ENCODE peak calls at places on chromosome 20, in seven cellular contexts. One of them, this sample, is unnamed.
A peak's percentile ranks its signal among the peaks of the same experiment; 100 is the strongest.

GRCh38 chr20:50729925-50730764 is 1.2 kb upstream of the PARD6B start:
- DNase-seq in tibial artery: peak; percentile 58
- DNase-seq in lower lobe of right lung: no peak
- DNase-seq in brain microvascular endothelial cell: no peak
- DNase-seq in AG10803: peak; percentile 17
- DNase-seq in A549: peak; percentile 51
- DNase-seq in CD8-positive, alpha-beta T cell: no peak
- DNase-seq in this sample: no peak

GRCh38 chr20:5531318-5532081 is 214.7 kb upstream of the PROKR2 start:
- DNase-seq in AG10803: peak; percentile 72
- DNase-seq in tibial artery: no peak
- DNase-seq in brain microvascular endothelial cell: peak; percentile 28
- DNase-seq in A549: peak; percentile 24
- DNase-seq in lower lobe of right lung: peak; percentile 48
- DNase-seq in CD8-positive, alpha-beta T cell: no peak
- DNase-seq in this sample: no peak

GRCh38 chr20:46905364-46906125 is 10.9 kb downstream of the EYA2 start:
- DNase-seq in lower lobe of right lung: no peak
- DNase-seq in AG10803: peak; percentile 70
- DNase-seq in brain microvascular endothelial cell: no peak
- DNase-seq in A549: no peak
- DNase-seq in tibial artery: no peak
- DNase-seq in CD8-positive, alpha-beta T cell: no peak
- DNase-seq in this sample: no peak

GRCh38 chr20:41052742-41053419 is 24.3 kb downstream of the TOP1 start:
- DNase-seq in brain microvascular endothelial cell: peak; percentile 56
- DNase-seq in lower lobe of right lung: no peak
- DNase-seq in CD8-positive, alpha-beta T cell: no peak
- DNase-seq in AG10803: peak; percentile 81
- DNase-seq in tibial artery: no peak
- DNase-seq in A549: no peak
- DNase-seq in this sample: no peak

GRCh38 chr20:50928469-50928868 is 2.8 kb downstream of the ADNP start:
- DNase-seq in tibial artery: no peak
- DNase-seq in brain microvascular endothelial cell: no peak
- DNase-seq in CD8-positive, alpha-beta T cell: no peak
- DNase-seq in AG10803: no peak
- DNase-seq in lower lobe of right lung: no peak
- DNase-seq in A549: no peak
- DNase-seq in this sample: no peak

GRCh38 chr20:12044969-12045368 is 127.3 kb downstream of the BTBD3 start:
- DNase-seq in tibial artery: no peak
- DNase-seq in brain microvascular endothelial cell: no peak
- DNase-seq in lower lobe of right lung: no peak
- DNase-seq in CD8-positive, alpha-beta T cell: no peak
- DNase-seq in A549: no peak
- DNase-seq in AG10803: no peak
- DNase-seq in this sample: no peak

GRCh38 chr20:47711046-47711752 is 74.1 kb downstream of the SULF2 start:
- DNase-seq in AG10803: no peak
- DNase-seq in brain microvascular endothelial cell: no peak
- DNase-seq in CD8-positive, alpha-beta T cell: no peak
- DNase-seq in tibial artery: no peak
- DNase-seq in A549: no peak
- DNase-seq in lower lobe of right lung: no peak
- DNase-seq in this sample: no peak

GRCh38 chr20:40809361-40809760 is 120.3 kb upstream of the MAFB start:
- DNase-seq in lower lobe of right lung: no peak
- DNase-seq in CD8-positive, alpha-beta T cell: no peak
- DNase-seq in tibial artery: no peak
- DNase-seq in AG10803: no peak
- DNase-seq in brain microvascular endothelial cell: no peak
- DNase-seq in A549: no peak
- DNase-seq in this sample: no peak

GRCh38 chr20:19867074-19867473 is 109.0 kb downstream of the RIN2 start:
- DNase-seq in brain microvascular endothelial cell: no peak
- DNase-seq in AG10803: peak; percentile 78
- DNase-seq in A549: no peak
- DNase-seq in CD8-positive, alpha-beta T cell: no peak
- DNase-seq in lower lobe of right lung: no peak
- DNase-seq in tibial artery: no peak
- DNase-seq in this sample: no peak

GRCh38 chr20:3861191-3861590 is 14.6 kb downstream of the MAVS start:
- DNase-seq in brain microvascular endothelial cell: no peak
- DNase-seq in AG10803: no peak
- DNase-seq in CD8-positive, alpha-beta T cell: no peak
- DNase-seq in tibial artery: no peak
- DNase-seq in A549: no peak
- DNase-seq in lower lobe of right lung: no peak
- DNase-seq in this sample: no peak

GRCh38 chr20:57680131-57680716 is 29.6 kb downstream of the PMEPA1 start:
- DNase-seq in CD8-positive, alpha-beta T cell: no peak
- DNase-seq in lower lobe of right lung: no peak
- DNase-seq in tibial artery: no peak
- DNase-seq in brain microvascular endothelial cell: no peak
- DNase-seq in AG10803: peak; percentile 29
- DNase-seq in A549: no peak
- DNase-seq in this sample: no peak

GRCh38 chr20:4581838-4582237 is 139.9 kb upstream of the PRND start:
- DNase-seq in AG10803: no peak
- DNase-seq in lower lobe of right lung: no peak
- DNase-seq in CD8-positive, alpha-beta T cell: no peak
- DNase-seq in brain microvascular endothelial cell: no peak
- DNase-seq in tibial artery: no peak
- DNase-seq in A549: no peak
- DNase-seq in this sample: no peak

GRCh38 chr20:23116301-23117089 is 30.4 kb upstream of the CD93 start:
- DNase-seq in brain microvascular endothelial cell: no peak
- DNase-seq in AG10803: peak; percentile 79
- DNase-seq in A549: no peak
- DNase-seq in tibial artery: peak; percentile 60
- DNase-seq in lower lobe of right lung: no peak
- DNase-seq in CD8-positive, alpha-beta T cell: no peak
- DNase-seq in this sample: peak; percentile 40

GRCh38 chr20:41951615-41952014 is 333.4 kb upstream of the CHD6 start:
- DNase-seq in brain microvascular endothelial cell: no peak
- DNase-seq in lower lobe of right lung: no peak
- DNase-seq in AG10803: no peak
- DNase-seq in CD8-positive, alpha-beta T cell: no peak
- DNase-seq in A549: no peak
- DNase-seq in tibial artery: no peak
- DNase-seq in this sample: no peak

GRCh38 chr20:44958276-44958675 is 1.9 kb downstream of the TOMM34 start:
- DNase-seq in AG10803: no peak
- DNase-seq in A549: no peak
- DNase-seq in CD8-positive, alpha-beta T cell: no peak
- DNase-seq in brain microvascular endothelial cell: no peak
- DNase-seq in lower lobe of right lung: no peak
- DNase-seq in tibial artery: no peak
- DNase-seq in this sample: no peak
- H3K4me3 ChIP-seq in AG10803: no peak overlapping the region
- H3K4me3 ChIP-seq in A549: no peak overlapping the region
- H3K4me3 ChIP-seq in CD8-positive, alpha-beta T cell: no peak overlapping the region
- H3K4me3 ChIP-seq in brain microvascular endothelial cell: no peak overlapping the region
- H3K4me3 ChIP-seq in lower lobe of right lung: no peak overlapping the region
- H3K4me3 ChIP-seq in tibial artery: no peak overlapping the region
- H3K4me3 ChIP-seq in this sample: no peak overlapping the region

GRCh38 chr20:44414808-44415207 is 59.3 kb downstream of the HNF4A start:
- DNase-seq in tibial artery: no peak
- DNase-seq in CD8-positive, alpha-beta T cell: no peak
- DNase-seq in brain microvascular endothelial cell: no peak
- DNase-seq in A549: no peak
- DNase-seq in AG10803: no peak
- DNase-seq in lower lobe of right lung: no peak
- DNase-seq in this sample: no peak

GRCh38 chr20:44413575-44414345 is 58.3 kb downstream of the HNF4A start:
- DNase-seq in CD8-positive, alpha-beta T cell: no peak
- DNase-seq in tibial artery: no peak
- DNase-seq in brain microvascular endothelial cell: no peak
- DNase-seq in A549: no peak
- DNase-seq in lower lobe of right lung: no peak
- DNase-seq in AG10803: no peak
- DNase-seq in this sample: no peak

GRCh38 chr20:44412402-44413144 is 57.1 kb downstream of the HNF4A start:
- DNase-seq in lower lobe of right lung: no peak
- DNase-seq in CD8-positive, alpha-beta T cell: no peak
- DNase-seq in AG10803: no peak
- DNase-seq in A549: no peak
- DNase-seq in tibial artery: no peak
- DNase-seq in brain microvascular endothelial cell: no peak
- DNase-seq in this sample: no peak

GRCh38 chr20:44416082-44416715 is 59.5 kb upstream of the TTPAL start:
- DNase-seq in CD8-positive, alpha-beta T cell: no peak
- DNase-seq in brain microvascular endothelial cell: no peak
- DNase-seq in A549: no peak
- DNase-seq in tibial artery: no peak
- DNase-seq in AG10803: no peak
- DNase-seq in lower lobe of right lung: no peak
- DNase-seq in this sample: no peak

DNA sequence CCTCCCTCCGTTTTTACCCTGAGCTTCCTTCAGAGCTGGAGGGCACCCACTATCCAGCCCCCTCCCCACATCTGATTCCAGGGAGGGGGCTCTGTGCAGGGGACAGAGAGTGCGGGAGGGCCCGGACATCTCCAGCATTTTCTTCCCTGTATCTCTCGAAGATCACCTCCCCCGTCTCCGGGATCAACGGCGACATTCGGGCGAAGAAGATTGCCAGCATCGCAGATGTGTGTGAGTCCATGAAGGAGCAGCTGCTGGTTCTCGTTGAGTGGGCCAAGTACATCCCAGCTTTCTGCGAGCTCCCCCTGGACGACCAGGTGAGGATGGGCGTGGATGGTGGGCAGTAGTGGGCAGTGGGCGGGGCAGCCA is 58.8 kb downstream of the HNF4A start:
- DNase-seq in brain microvascular endothelial cell: no peak
- DNase-seq in lower lobe of right lung: no peak
- DNase-seq in tibial artery: no peak
- DNase-seq in AG10803: no peak
- DNase-seq in CD8-positive, alpha-beta T cell: no peak
- DNase-seq in A549: no peak
- DNase-seq in this sample: no peak
- TF ChIP-seq CTCF in brain microvascular endothelial cell: no peak
- TF ChIP-seq CTCF in lower lobe of right lung: no peak
- TF ChIP-seq CTCF in tibial artery: no peak
- TF ChIP-seq CTCF in AG10803: no peak
- TF ChIP-seq CTCF in CD8-positive, alpha-beta T cell: no peak
- TF ChIP-seq CTCF in A549: no peak
- TF ChIP-seq CTCF in this sample: no peak

GRCh38 chr20:31869673-31869941 is 720 bp downstream of the DUSP15 start:
- DNase-seq in brain microvascular endothelial cell: no peak
- DNase-seq in A549: no peak
- DNase-seq in lower lobe of right lung: no peak
- DNase-seq in CD8-positive, alpha-beta T cell: no peak
- DNase-seq in tibial artery: no peak
- DNase-seq in AG10803: no peak
- DNase-seq in this sample: no peak
- H3K4me3 ChIP-seq in brain microvascular endothelial cell: no peak overlapping the region
- H3K4me3 ChIP-seq in A549: peak overlapping the region; percentile 70
- H3K4me3 ChIP-seq in lower lobe of right lung: peak overlapping the region; percentile 70
- H3K4me3 ChIP-seq in CD8-positive, alpha-beta T cell: peak overlapping the region; percentile 44
- H3K4me3 ChIP-seq in tibial artery: peak overlapping the region; percentile 64
- H3K4me3 ChIP-seq in AG10803: no peak overlapping the region
- H3K4me3 ChIP-seq in this sample: peak overlapping the region; percentile 68

GRCh38 chr20:44247676-44248419 is 740 bp downstream of the GDAP1L1 start:
- DNase-seq in A549: peak; percentile 35
- DNase-seq in brain microvascular endothelial cell: peak; percentile 7
- DNase-seq in CD8-positive, alpha-beta T cell: no peak
- DNase-seq in AG10803: peak; percentile 5
- DNase-seq in lower lobe of right lung: no peak
- DNase-seq in tibial artery: no peak
- DNase-seq in this sample: no peak
- TF ChIP-seq CTCF in A549: peak; percentile 19
- TF ChIP-seq CTCF in brain microvascular endothelial cell: peak; percentile 79
- TF ChIP-seq CTCF in CD8-positive, alpha-beta T cell: no peak
- TF ChIP-seq CTCF in AG10803: peak; percentile 38
- TF ChIP-seq CTCF in lower lobe of right lung: no peak
- TF ChIP-seq CTCF in tibial artery: no peak
- TF ChIP-seq CTCF in this sample: peak; percentile 17

GRCh38 chr20:62494537-62494936 is 18.7 kb upstream of the GATA5 start:
- DNase-seq in brain microvascular endothelial cell: no peak
- DNase-seq in CD8-positive, alpha-beta T cell: no peak
- DNase-seq in A549: no peak
- DNase-seq in lower lobe of right lung: no peak
- DNase-seq in AG10803: no peak
- DNase-seq in tibial artery: no peak
- DNase-seq in this sample: no peak
- H3K4me3 ChIP-seq in brain microvascular endothelial cell: no peak overlapping the region
- H3K4me3 ChIP-seq in CD8-positive, alpha-beta T cell: no peak overlapping the region
- H3K4me3 ChIP-seq in A549: no peak overlapping the region
- H3K4me3 ChIP-seq in lower lobe of right lung: no peak overlapping the region
- H3K4me3 ChIP-seq in AG10803: no peak overlapping the region
- H3K4me3 ChIP-seq in tibial artery: no peak overlapping the region
- H3K4me3 ChIP-seq in this sample: no peak overlapping the region

GRCh38 chr20:973785-974194 is 28.3 kb downstream of the RSPO4 start:
- DNase-seq in A549: peak; percentile 60
- DNase-seq in AG10803: peak; percentile 70
- DNase-seq in CD8-positive, alpha-beta T cell: no peak
- DNase-seq in brain microvascular endothelial cell: peak; percentile 27
- DNase-seq in tibial artery: no peak
- DNase-seq in lower lobe of right lung: no peak
- DNase-seq in this sample: no peak
- TF ChIP-seq CTCF in A549: peak; percentile 36
- TF ChIP-seq CTCF in AG10803: peak; percentile 60
- TF ChIP-seq CTCF in CD8-positive, alpha-beta T cell: peak; percentile 46
- TF ChIP-seq CTCF in brain microvascular endothelial cell: peak; percentile 35
- TF ChIP-seq CTCF in tibial artery: no peak
- TF ChIP-seq CTCF in lower lobe of right lung: peak; percentile 43
- TF ChIP-seq CTCF in this sample: peak; percentile 50